ENCODE peak calls at places on chromosomes 6 and 20, in six cellular contexts. Q, T, X, A, L and J are unnamed samples.

GRCh38 chr20:46058656-46059281 is 29.8 kb downstream of the SLC12A5 start:
- DNase-seq in Q (no peak), T (no peak), X (peak), A (peak), L (no peak), J (no peak)

GRCh38 chr20:20083796-20084195 is 31.5 kb downstream of the CFAP61 start:
- DNase-seq in Q (no peak), T (peak), X (no peak), A (peak), L (no peak), J (no peak)

GRCh38 chr20:13101276-13101675 is 92.5 kb downstream of the SPTLC3 start:
- DNase-seq in Q (no peak), T (no peak), X (no peak), A (no peak), L (no peak), J (no peak)

GRCh38 chr6:93418448-93419303 is 683 bp downstream of the EPHA7 start:
- DNase-seq in Q (no peak), T (peak), X (no peak), A (peak), L (peak), J (peak)

GRCh38 chr6:37289931-37290330 is 32.0 kb upstream of the TMEM217 start:
- DNase-seq in Q (no peak), T (no peak), X (no peak), A (no peak), L (no peak), J (no peak)

GRCh38 chr6:43089874-43090556 is 13.9 kb downstream of the PTK7 start:
- DNase-seq in Q (no peak), T (no peak), X (no peak), A (peak), L (peak), J (no peak)

GRCh38 chr6:167495506-167496391 is 170.9 kb downstream of the TTLL2 start:
- DNase-seq in Q (no peak), T (no peak), X (no peak), A (no peak), L (peak), J (no peak)

GRCh38 chr20:19757487-19757972 is 528 bp upstream of the RIN2 start:
- DNase-seq in Q (no peak), T (no peak), X (peak), A (peak), L (peak), J (peak)

GRCh38 chr6:37516076-37516919 is 16.6 kb upstream of the CCDC167 start:
- DNase-seq in Q (peak), T (no peak), X (no peak), A (no peak), L (peak), J (peak)

GRCh38 chr6:16305246-16305725 is 66.9 kb downstream of the GMPR start:
- DNase-seq in Q (no peak), T (no peak), X (no peak), A (no peak), L (no peak), J (no peak)

GRCh38 chr6:107292570-107293285 is 166.6 kb downstream of the PDSS2 start:
- DNase-seq in Q (no peak), T (no peak), X (no peak), A (no peak), L (no peak), J (no peak)

GRCh38 chr6:127439718-127440117 is 19.5 kb downstream of the KIAA0408 start:
- DNase-seq in Q (no peak), T (no peak), X (no peak), A (no peak), L (no peak), J (no peak)

GRCh38 chr20:675453-676314 is at the start of gene SCRT2:
- DNase-seq in Q (peak), T (peak), X (peak), A (peak), L (peak), J (peak)

GRCh38 chr6:31351734-31352496 is 5.1 kb downstream of the HLA-B start:
- DNase-seq in Q (no peak), T (no peak), X (no peak), A (no peak), L (no peak), J (no peak)

GRCh38 chr20:59751075-59751711 is 146.9 kb downstream of the PHACTR3 start:
- DNase-seq in Q (no peak), T (peak), X (peak), A (peak), L (peak), J (peak)

GRCh38 chr6:156655267-156655918 is 121.8 kb upstream of the ARID1B start:
- DNase-seq in Q (no peak), T (no peak), X (no peak), A (no peak), L (no peak), J (no peak)

GRCh38 chr6:111871725-111872520 is 1.3 kb downstream of the FYN start:
- DNase-seq in Q (no peak), T (peak), X (no peak), A (peak), L (no peak), J (peak)

GRCh38 chr6:169923468-169924464 is 172.3 kb downstream of the ERMARD start:
- DNase-seq in Q (no peak), T (no peak), X (no peak), A (no peak), L (no peak), J (no peak)

GRCh38 chr6:75377386-75377785 is 92.8 kb upstream of the TMEM30A start:
- DNase-seq in Q (no peak), T (no peak), X (no peak), A (no peak), L (no peak), J (no peak)

GRCh38 chr6:150770631-150771030 is 94.9 kb upstream of the MTHFD1L start:
- DNase-seq in Q (no peak), T (no peak), X (no peak), A (peak), L (no peak), J (no peak)

GRCh38 chr6:7906741-7907140 is 3.8 kb downstream of the TXNDC5 start:
- DNase-seq in Q (no peak), T (no peak), X (no peak), A (no peak), L (no peak), J (no peak)

GRCh38 chr6:1726341-1726763 is 116.6 kb downstream of the FOXC1 start:
- DNase-seq in Q (no peak), T (no peak), X (no peak), A (no peak), L (no peak), J (no peak)

GRCh38 chr20:43506238-43506637 is 1.3 kb upstream of the L3MBTL1 start:
- DNase-seq in Q (no peak), T (no peak), X (no peak), A (no peak), L (no peak), J (no peak)

GRCh38 chr6:135675862-135676261 is 175.6 kb upstream of the PDE7B start:
- DNase-seq in Q (no peak), T (peak), X (no peak), A (peak), L (no peak), J (no peak)